ENCODE peak calls at places on chromosomes 16 and 17, in six cellular contexts. X is NCI-H2081; O is GM20000; P is astrocyte of the spinal cord; K is activated gamma-delta T cell treated with anti-CD3 and anti-CD28 coated beads, Interleukin-2, amount 50 U/mL, for 16 hours; A is neural crest cell. D is an unnamed sample.

GRCh38 chr17:74361613-74362391 is at the start of gene BTBD17:
- DNase-seq in X (peak), O (peak), P (no peak), K (no peak), A (peak), D (peak)

GRCh38 chr17:75777243-75777922 is 7.2 kb upstream of the UNK start:
- DNase-seq in X (no peak), O (no peak), P (no peak), K (no peak), A (no peak), D (no peak)

GRCh38 chr16:9091867-9092281 is 430 bp downstream of the HAPSTR1 start:
- DNase-seq in X (no peak), O (peak), P (peak), K (peak), A (peak), D (no peak)

GRCh38 chr17:77356109-77356689 is 215.4 kb downstream of the SEC14L1 start:
- DNase-seq in X (no peak), O (peak), P (no peak), K (no peak), A (no peak), D (no peak)

GRCh38 chr16:56420613-56421012 is 4.7 kb downstream of the AMFR start:
- DNase-seq in X (no peak), O (no peak), P (no peak), K (no peak), A (no peak), D (no peak)

GRCh38 chr17:30363715-30364202 is 15.0 kb upstream of the CPD start:
- DNase-seq in X (no peak), O (peak), P (no peak), K (peak), A (no peak), D (peak)

GRCh38 chr17:8916470-8916869 is 49.0 kb upstream of the PIK3R6 start:
- DNase-seq in X (no peak), O (no peak), P (no peak), K (no peak), A (no peak), D (no peak)

GRCh38 chr16:84730406-84731106 is 30.8 kb downstream of the USP10 start:
- DNase-seq in X (peak), O (peak), P (peak), K (no peak), A (no peak), D (peak)

GRCh38 chr16:11503566-11503965 is 83.2 kb downstream of the LITAF start:
- DNase-seq in X (no peak), O (no peak), P (no peak), K (no peak), A (no peak), D (no peak)

GRCh38 chr17:7060165-7060890 is 16.4 kb upstream of the SLC16A11 start:
- DNase-seq in X (no peak), O (no peak), P (peak), K (no peak), A (no peak), D (no peak)

GRCh38 chr16:1941924-1942809 is 832 bp downstream of the MSRB1 start:
- DNase-seq in X (no peak), O (no peak), P (no peak), K (no peak), A (no peak), D (no peak)

GRCh38 chr16:69522732-69523404 is 42.9 kb upstream of the NFAT5 start:
- DNase-seq in X (no peak), O (no peak), P (no peak), K (no peak), A (no peak), D (no peak)

GRCh38 chr17:77127735-77128361 is 12.9 kb upstream of the SEC14L1 start:
- DNase-seq in X (no peak), O (no peak), P (peak), K (peak), A (no peak), D (no peak)

GRCh38 chr16:54158986-54159385 is 127.6 kb downstream of the IRX3 start:
- DNase-seq in X (no peak), O (no peak), P (no peak), K (no peak), A (no peak), D (no peak)

GRCh38 chr17:1422907-1423306 is 22.9 kb upstream of the YWHAE start:
- DNase-seq in X (no peak), O (no peak), P (peak), K (no peak), A (no peak), D (no peak)

GRCh38 chr17:61872099-61872498 is 8.8 kb upstream of the BRIP1 start:
- DNase-seq in X (no peak), O (no peak), P (no peak), K (no peak), A (no peak), D (no peak)

GRCh38 chr16:50251375-50252081 is 14.8 kb upstream of the ADCY7 start:
- DNase-seq in X (no peak), O (no peak), P (peak), K (no peak), A (no peak), D (no peak)

GRCh38 chr17:74037320-74037719 is 166.2 kb upstream of the RPL38 start:
- DNase-seq in X (peak), O (no peak), P (no peak), K (no peak), A (no peak), D (no peak)

GRCh38 chr16:4142268-4142667 is 26.0 kb upstream of the ADCY9 start:
- DNase-seq in X (no peak), O (no peak), P (no peak), K (no peak), A (no peak), D (no peak)

GRCh38 chr16:2495041-2495440 is 18.7 kb upstream of the ATP6V0C start:
- DNase-seq in X (no peak), O (no peak), P (no peak), K (no peak), A (no peak), D (no peak)

GRCh38 chr16:53809088-53809951 is 105.4 kb downstream of the FTO start:
- DNase-seq in X (no peak), O (no peak), P (peak), K (no peak), A (no peak), D (no peak)

GRCh38 chr16:85662976-85663830 is 25.6 kb downstream of the GINS2 start:
- DNase-seq in X (no peak), O (no peak), P (no peak), K (no peak), A (no peak), D (no peak)

GRCh38 chr16:138049-138417 is 440 bp downstream of the NPRL3 start:
- DNase-seq in X (peak), O (peak), P (no peak), K (no peak), A (peak), D (peak)

GRCh38 chr16:3793161-3793576 is 75.8 kb upstream of the TRAP1 start:
- DNase-seq in X (no peak), O (no peak), P (peak), K (no peak), A (no peak), D (no peak)

GRCh38 chr17:43438626-43439529 is 40.1 kb downstream of the ARL4D start:
- DNase-seq in X (no peak), O (no peak), P (no peak), K (no peak), A (no peak), D (no peak)

GRCh38 chr17:32287804-32288511 is 22.3 kb downstream of the RHBDL3 start:
- DNase-seq in X (no peak), O (no peak), P (no peak), K (no peak), A (no peak), D (no peak)

GRCh38 chr17:19398301-19399181 is 11.6 kb upstream of the MFAP4 start:
- DNase-seq in X (peak), O (no peak), P (peak), K (no peak), A (no peak), D (no peak)

GRCh38 chr17:44198721-44199552 is 747 bp downstream of the ATXN7L3 start:
- DNase-seq in X (peak), O (peak), P (peak), K (peak), A (peak), D (peak)

GRCh38 chr17:63278731-63279442 is 167.2 kb downstream of the CYB561 start:
- DNase-seq in X (no peak), O (no peak), P (no peak), K (no peak), A (no peak), D (no peak)

GRCh38 chr17:62627904-62628603 is 584 bp downstream of the MRC2 start:
- DNase-seq in X (no peak), O (peak), P (peak), K (no peak), A (no peak), D (no peak)

GRCh38 chr16:2532494-2533141 is 1.4 kb upstream of the CEMP1 start:
- DNase-seq in X (peak), O (peak), P (peak), K (peak), A (no peak), D (peak)

GRCh38 chr17:73068322-73069153 is 23.9 kb downstream of the SLC39A11 start:
- DNase-seq in X (no peak), O (no peak), P (peak), K (no peak), A (no peak), D (no peak)

GRCh38 chr16:72886366-72886974 is 161.5 kb downstream of the ZFHX3 start:
- DNase-seq in X (no peak), O (no peak), P (no peak), K (no peak), A (no peak), D (no peak)

GRCh38 chr17:30267625-30268024 is 24.1 kb downstream of the BLMH start:
- DNase-seq in X (no peak), O (no peak), P (peak), K (no peak), A (no peak), D (no peak)

GRCh38 chr16:17571499-17572093 is 100.8 kb upstream of the XYLT1 start:
- DNase-seq in X (no peak), O (no peak), P (no peak), K (no peak), A (no peak), D (no peak)

GRCh38 chr16:49696414-49697101 is 159.4 kb downstream of the ZNF423 start:
- DNase-seq in X (no peak), O (no peak), P (peak), K (no peak), A (peak), D (no peak)

D was measured in germinal center.